ENCODE peak calls at places on chromosome 10, in seven cellular contexts. A is hepatic stellate cell; S is activated naive CD8-positive, alpha-beta T cell treated with anti-CD3 and anti-CD28 coated beads, Interleukin-2, amount 50 U/mL, for 24 hours; I is activated effector memory CD4-positive, alpha-beta T cell treated with Interleukin-2 at 50 U/mL for 16 hours; N is NCI-H1417; O is neural crest cell; W is germinal center. H is an unnamed sample.
A peak's percentile ranks its signal among the peaks of the same experiment; 100 is the strongest.

GRCh38 chr10:74047304-74047703 is 49.4 kb downstream of the VCL start:
- DNase-seq in A (peak; percentile 34), S (no peak), I (no peak), N (no peak), O (no peak), W (no peak), H (no peak)

GRCh38 chr10:83553366-83553765 is 585.9 kb upstream of the GHITM start:
- DNase-seq in A (no peak), S (no peak), I (no peak), N (no peak), O (no peak), W (no peak), H (no peak)

GRCh38 chr10:124217906-124218769 is 124.7 kb upstream of the CHST15 start:
- DNase-seq in A (no peak), S (no peak), I (no peak), N (no peak), O (no peak), W (no peak), H (no peak)

GRCh38 chr10:44388641-44389040 is 3.7 kb upstream of the CXCL12 start:
- DNase-seq in A (no peak), S (no peak), I (no peak), N (no peak), O (no peak), W (no peak), H (no peak)

GRCh38 chr10:31876616-31877352 is 51.8 kb downstream of the ARHGAP12 start:
- DNase-seq in A (no peak), S (no peak), I (no peak), N (no peak), O (no peak), W (no peak), H (no peak)

GRCh38 chr10:132144086-132144485 is 42.7 kb upstream of the DPYSL4 start:
- DNase-seq in A (no peak), S (no peak), I (no peak), N (no peak), O (no peak), W (no peak), H (no peak)

GRCh38 chr10:23439452-23439919 is 611 bp downstream of the OTUD1 start:
- DNase-seq in A (no peak), S (no peak), I (no peak), N (no peak), O (peak; percentile 22), W (no peak), H (no peak)

GRCh38 chr10:17756557-17757208 is 4.7 kb downstream of the TMEM236 start:
- DNase-seq in A (no peak), S (no peak), I (no peak), N (peak; percentile 16), O (no peak), W (no peak), H (peak; percentile 31)

GRCh38 chr10:99711129-99711719 is 20.7 kb downstream of the COX15 start:
- DNase-seq in A (peak; percentile 27), S (peak; percentile 14), I (no peak), N (peak; percentile 45), O (no peak), W (peak; percentile 8), H (peak; percentile 29)

GRCh38 chr10:113216068-113216467 is 266.0 kb downstream of the TCF7L2 start:
- DNase-seq in A (no peak), S (no peak), I (no peak), N (peak; percentile 19), O (no peak), W (no peak), H (no peak)

GRCh38 chr10:124446830-124447740 is 2.8 kb downstream of the NKX1-2 start:
- DNase-seq in A (no peak), S (no peak), I (no peak), N (no peak), O (no peak), W (no peak), H (no peak)

GRCh38 chr10:102230264-102230860 is 4.3 kb downstream of the ELOVL3 start:
- DNase-seq in A (peak; percentile 58), S (peak; percentile 45), I (no peak), N (peak; percentile 78), O (peak; percentile 32), W (peak; percentile 45), H (peak; percentile 60)

GRCh38 chr10:58322835-58323209 is 12.0 kb upstream of the UBE2D1 start:
- DNase-seq in A (no peak), S (no peak), I (no peak), N (no peak), O (no peak), W (no peak), H (no peak)

GRCh38 chr10:117165557-117166419 is 27.7 kb upstream of the VAX1 start:
- DNase-seq in A (peak; percentile 65), S (peak; percentile 42), I (no peak), N (no peak), O (peak; percentile 73), W (peak; percentile 42), H (no peak)

GRCh38 chr10:86711237-86711956 is 43.1 kb downstream of the LDB3 start:
- DNase-seq in A (peak; percentile 97), S (peak; percentile 87), I (peak; percentile 82), N (peak; percentile 82), O (peak; percentile 77), W (peak; percentile 91), H (peak; percentile 90)

GRCh38 chr10:97550336-97551149 is 22.0 kb upstream of the ANKRD2 start:
- DNase-seq in A (no peak), S (no peak), I (no peak), N (peak; percentile 22), O (no peak), W (no peak), H (no peak)

GRCh38 chr10:132293416-132294195 is 14.1 kb downstream of the STK32C start:
- DNase-seq in A (no peak), S (no peak), I (no peak), N (peak; percentile 67), O (no peak), W (no peak), H (no peak)

GRCh38 chr10:127996586-127996985 is 89.7 kb downstream of the PTPRE start:
- DNase-seq in A (no peak), S (no peak), I (no peak), N (no peak), O (no peak), W (no peak), H (no peak)

GRCh38 chr10:9342865-9343450 is 1288.5 kb downstream of the GATA3 start:
- DNase-seq in A (peak; percentile 8), S (no peak), I (no peak), N (peak; percentile 5), O (no peak), W (no peak), H (no peak)

GRCh38 chr10:54064215-54064614 is 736.8 kb downstream of the PCDH15 start:
- DNase-seq in A (no peak), S (no peak), I (no peak), N (no peak), O (no peak), W (no peak), H (no peak)

GRCh38 chr10:79933961-79934360 is 14.9 kb downstream of the SFTPD start:
- DNase-seq in A (no peak), S (no peak), I (no peak), N (peak; percentile 0), O (no peak), W (no peak), H (no peak)

GRCh38 chr10:133318494-133319127 is 9.9 kb downstream of the ZNF511 start:
- DNase-seq in A (peak; percentile 69), S (peak; percentile 79), I (peak; percentile 59), N (peak; percentile 72), O (peak; percentile 87), W (peak; percentile 65), H (peak; percentile 74)

GRCh38 chr10:118844731-118845573 is 90.2 kb upstream of the CACUL1 start:
- DNase-seq in A (no peak), S (no peak), I (no peak), N (peak; percentile 12), O (no peak), W (no peak), H (no peak)

GRCh38 chr10:24886281-24886680 is 66.1 kb downstream of the PRTFDC1 start:
- DNase-seq in A (no peak), S (no peak), I (no peak), N (no peak), O (no peak), W (no peak), H (peak; percentile 76)

GRCh38 chr10:120861200-120861599 is 10.0 kb downstream of the WDR11 start:
- DNase-seq in A (no peak), S (no peak), I (no peak), N (no peak), O (no peak), W (no peak), H (no peak)

GRCh38 chr10:69004821-69005220 is 16.2 kb downstream of the KIFBP start:
- DNase-seq in A (peak; percentile 42), S (no peak), I (no peak), N (peak; percentile 1), O (no peak), W (peak; percentile 15), H (no peak)

GRCh38 chr10:94235470-94235869 is 127.3 kb downstream of the NOC3L start:
- DNase-seq in A (no peak), S (no peak), I (no peak), N (no peak), O (no peak), W (no peak), H (no peak)

GRCh38 chr10:32207544-32207943 is 139.4 kb downstream of the EPC1 start:
- DNase-seq in A (peak; percentile 27), S (peak; percentile 59), I (peak; percentile 19), N (peak; percentile 54), O (no peak), W (peak; percentile 58), H (peak; percentile 78)

GRCh38 chr10:35838080-35838479 is 196.0 kb upstream of the FZD8 start:
- DNase-seq in A (no peak), S (no peak), I (no peak), N (no peak), O (no peak), W (no peak), H (no peak)

GRCh38 chr10:126959431-126959830 is 54.2 kb downstream of the DOCK1 start:
- DNase-seq in A (no peak), S (no peak), I (no peak), N (no peak), O (no peak), W (no peak), H (no peak)

GRCh38 chr10:71382757-71383156 is 14.0 kb upstream of the CDH23 start:
- DNase-seq in A (no peak), S (no peak), I (no peak), N (no peak), O (no peak), W (no peak), H (no peak)

GRCh38 chr10:110651044-110651958 is 7.2 kb downstream of the RBM20 start:
- DNase-seq in A (peak; percentile 84), S (peak; percentile 38), I (no peak), N (no peak), O (no peak), W (no peak), H (no peak)

GRCh38 chr10:68790476-68790875 is 36.9 kb upstream of the STOX1 start:
- DNase-seq in A (no peak), S (no peak), I (no peak), N (no peak), O (no peak), W (no peak), H (no peak)

H was measured in stomach.